ENCODE peak calls at places on chromosomes 2 and 18, in ten cellular contexts. U, E, V, P, A, Q, T, R, Y and J are unnamed samples.

GRCh38 chr2:190466819-190467444 is 58.8 kb downstream of the MFSD6 start:
- DNase-seq in U (no peak), E (no peak), V (peak; percentile 45), P (no peak), A (peak; percentile 47), Q (no peak), T (no peak), R (peak; percentile 64), Y (no peak), J (no peak)

GRCh38 chr2:178258916-178259315 is 64.6 kb downstream of the OSBPL6 start:
- DNase-seq in U (no peak), E (no peak), V (no peak), P (no peak), A (no peak), Q (no peak), T (no peak), R (peak; percentile 61), Y (no peak), J (no peak)

GRCh38 chr2:95345415-95346235 is 48.5 kb downstream of the KCNIP3 start:
- DNase-seq in U (peak; percentile 92), E (peak; percentile 75), V (peak; percentile 34), P (peak; percentile 88), A (peak; percentile 77), Q (peak; percentile 68), T (peak; percentile 20), R (peak; percentile 88), Y (peak; percentile 85), J (no peak)

GRCh38 chr2:112767693-112768380 is 3.4 kb upstream of the CKAP2L start:
- DNase-seq in U (no peak), E (no peak), V (no peak), P (no peak), A (no peak), Q (no peak), T (no peak), R (peak; percentile 68), Y (no peak), J (no peak)

GRCh38 chr2:159961005-159961404 is 101.4 kb downstream of the PLA2R1 start:
- DNase-seq in U (no peak), E (no peak), V (no peak), P (no peak), A (peak; percentile 54), Q (no peak), T (no peak), R (no peak), Y (no peak), J (no peak)

GRCh38 chr2:241309684-241310117 is 5.8 kb downstream of the HDLBP start:
- DNase-seq in U (no peak), E (no peak), V (no peak), P (peak; percentile 52), A (no peak), Q (no peak), T (no peak), R (peak; percentile 65), Y (peak; percentile 53), J (no peak)

GRCh38 chr2:215900203-215900611 is 113.1 kb downstream of the MREG start:
- DNase-seq in U (no peak), E (no peak), V (no peak), P (no peak), A (no peak), Q (no peak), T (no peak), R (peak; percentile 85), Y (peak; percentile 33), J (no peak)

GRCh38 chr2:231170058-231170457 is 28.4 kb upstream of the ARMC9 start:
- DNase-seq in U (no peak), E (no peak), V (no peak), P (no peak), A (no peak), Q (no peak), T (no peak), R (peak; percentile 69), Y (no peak), J (no peak)

GRCh38 chr2:8413589-8414135 is 268.2 kb upstream of the ID2 start:
- DNase-seq in U (no peak), E (peak; percentile 31), V (no peak), P (peak; percentile 60), A (no peak), Q (no peak), T (no peak), R (no peak), Y (peak; percentile 67), J (no peak)

GRCh38 chr18:12307251-12307736 is 747 bp upstream of the TUBB6 start:
- DNase-seq in U (no peak), E (no peak), V (no peak), P (peak; percentile 42), A (no peak), Q (peak; percentile 58), T (no peak), R (peak; percentile 66), Y (peak; percentile 21), J (no peak)

GRCh38 chr2:54665436-54665856 is 58.0 kb upstream of the EML6 start:
- DNase-seq in U (peak; percentile 40), E (peak; percentile 65), V (peak; percentile 78), P (peak; percentile 62), A (peak; percentile 43), Q (no peak), T (peak; percentile 47), R (peak; percentile 72), Y (peak; percentile 80), J (no peak)

GRCh38 chr2:60899230-60899891 is 18.0 kb downstream of the REL start:
- DNase-seq in U (no peak), E (no peak), V (no peak), P (no peak), A (no peak), Q (no peak), T (no peak), R (no peak), Y (no peak), J (no peak)

GRCh38 chr2:190181066-190181681 is 118.6 kb upstream of the MSTN start:
- DNase-seq in U (no peak), E (peak; percentile 22), V (no peak), P (no peak), A (peak; percentile 36), Q (no peak), T (no peak), R (peak; percentile 53), Y (no peak), J (no peak)

GRCh38 chr2:169080250-169081035 is 11.1 kb downstream of the DHRS9 start:
- DNase-seq in U (no peak), E (no peak), V (no peak), P (no peak), A (no peak), Q (no peak), T (no peak), R (no peak), Y (no peak), J (no peak)

GRCh38 chr2:31580321-31581117 is at the start of gene SRD5A2:
- DNase-seq in U (no peak), E (no peak), V (no peak), P (no peak), A (no peak), Q (no peak), T (no peak), R (no peak), Y (no peak), J (no peak)

GRCh38 chr2:101805146-101806088 is 107.9 kb downstream of the MAP4K4 start:
- DNase-seq in U (no peak), E (no peak), V (no peak), P (no peak), A (no peak), Q (no peak), T (no peak), R (peak; percentile 61), Y (no peak), J (no peak)

GRCh38 chr18:59715445-59715844 is 18.2 kb upstream of the CCBE1 start:
- DNase-seq in U (no peak), E (no peak), V (no peak), P (no peak), A (no peak), Q (no peak), T (no peak), R (no peak), Y (peak; percentile 26), J (no peak)

GRCh38 chr2:159035790-159036411 is 67.5 kb downstream of the TANC1 start:
- DNase-seq in U (peak; percentile 34), E (peak; percentile 84), V (peak; percentile 45), P (peak; percentile 70), A (peak; percentile 30), Q (no peak), T (peak; percentile 80), R (peak; percentile 44), Y (peak; percentile 27), J (no peak)

GRCh38 chr2:29025711-29026110 is 44.6 kb downstream of the TOGARAM2 start:
- DNase-seq in U (no peak), E (no peak), V (no peak), P (no peak), A (peak; percentile 32), Q (no peak), T (no peak), R (no peak), Y (no peak), J (no peak)

GRCh38 chr2:226273440-226273839 is 526.2 kb downstream of the IRS1 start:
- DNase-seq in U (no peak), E (no peak), V (no peak), P (no peak), A (no peak), Q (no peak), T (no peak), R (peak; percentile 12), Y (no peak), J (no peak)